ENCODE peak calls at places on chromosomes 16 and 17, in four cellular contexts. Z is heart left ventricle, A is foreskin keratinocyte, J is GM13977. G is an unnamed sample.

GRCh38 chr17:52297230-52298010 is 138.9 kb upstream of the CA10 start:
- DNase-seq in Z (no peak), A (peak), J (no peak), G (no peak)

GRCh38 chr17:78973792-78974520 is 5.8 kb downstream of the LGALS3BP start:
- DNase-seq in Z (no peak), A (no peak), J (no peak), G (no peak)

GRCh38 chr16:68233835-68234187 is 2.1 kb downstream of the ESRP2 start:
- DNase-seq in Z (no peak), A (no peak), J (no peak), G (no peak)

GRCh38 chr17:77636835-77637806 is 321.4 kb upstream of the TNRC6C start:
- DNase-seq in Z (no peak), A (peak), J (no peak), G (no peak)

GRCh38 chr17:81429353-81429774 is 34.1 kb downstream of the BAHCC1 start:
- DNase-seq in Z (peak), A (peak), J (no peak), G (no peak)

GRCh38 chr17:29800457-29800856 is 129.6 kb downstream of the SSH2 start:
- DNase-seq in Z (no peak), A (no peak), J (no peak), G (no peak)

GRCh38 chr16:89534147-89534788 is 26.1 kb downstream of the SPG7 start:
- DNase-seq in Z (no peak), A (no peak), J (no peak), G (no peak)

GRCh38 chr16:66858740-66859396 is 14.7 kb downstream of the CA7 start:
- DNase-seq in Z (peak), A (no peak), J (peak), G (no peak)

GRCh38 chr17:81832608-81833159 is 407 bp downstream of the MCRIP1 start:
- DNase-seq in Z (no peak), A (no peak), J (peak), G (no peak)

GRCh38 chr17:61221597-61222471 is 177.8 kb upstream of the TBX2 start:
- DNase-seq in Z (no peak), A (no peak), J (no peak), G (no peak)

GRCh38 chr16:11604783-11605563 is 18.3 kb upstream of the LITAF start:
- DNase-seq in Z (peak), A (no peak), J (no peak), G (no peak)

GRCh38 chr17:50584749-50585148 is 24.2 kb downstream of the CACNA1G start:
- DNase-seq in Z (no peak), A (peak), J (no peak), G (no peak)

GRCh38 chr16:89363621-89364393 is 126.6 kb downstream of the ANKRD11 start:
- DNase-seq in Z (no peak), A (peak), J (no peak), G (no peak)

GRCh38 chr16:55043499-55043898 is 112.8 kb downstream of the IRX5 start:
- DNase-seq in Z (no peak), A (no peak), J (no peak), G (no peak)

GRCh38 chr17:44331249-44331760 is 6.7 kb upstream of the SLC25A39 start:
- DNase-seq in Z (peak), A (no peak), J (peak), G (no peak)

GRCh38 chr17:39920218-39921210 is 2.1 kb upstream of the GSDMB start:
- DNase-seq in Z (no peak), A (no peak), J (peak), G (no peak)

GRCh38 chr17:37259030-37259735 is 116.6 kb upstream of the C17orf78 start:
- DNase-seq in Z (no peak), A (peak), J (no peak), G (no peak)

GRCh38 chr17:21688293-21688949 is 3.9 kb upstream of the KCNJ18 start:
- DNase-seq in Z (no peak), A (no peak), J (no peak), G (no peak)

GRCh38 chr17:1762233-1762905 is 509 bp downstream of the SERPINF1 start:
- DNase-seq in Z (peak), A (no peak), J (no peak), G (no peak)

GRCh38 chr16:17224350-17224749 is 246.4 kb downstream of the XYLT1 start:
- DNase-seq in Z (no peak), A (no peak), J (no peak), G (no peak)

GRCh38 chr16:29663020-29663828 is at the start of gene SPN:
- DNase-seq in Z (no peak), A (no peak), J (peak), G (no peak)

GRCh38 chr16:10385725-10386516 is at the start of gene ATF7IP2:
- DNase-seq in Z (peak), A (peak), J (peak), G (no peak)

GRCh38 chr17:15893333-15894024 is 51.5 kb upstream of the ADORA2B start:
- DNase-seq in Z (no peak), A (no peak), J (no peak), G (no peak)

GRCh38 chr16:17270683-17271109 is 200.1 kb downstream of the XYLT1 start:
- DNase-seq in Z (no peak), A (no peak), J (no peak), G (no peak)

GRCh38 chr17:16997514-16998429 is 25.9 kb upstream of the TNFRSF13B start:
- DNase-seq in Z (no peak), A (no peak), J (no peak), G (no peak)

GRCh38 chr16:2500937-2501750 is 12.6 kb upstream of the ATP6V0C start:
- DNase-seq in Z (peak), A (no peak), J (peak), G (peak)

GRCh38 chr16:15494231-15494630 is 59.8 kb downstream of the BMERB1 start:
- DNase-seq in Z (no peak), A (no peak), J (no peak), G (no peak)

GRCh38 chr17:43769859-43770258 is 8.9 kb downstream of the DUSP3 start:
- DNase-seq in Z (no peak), A (no peak), J (no peak), G (no peak)

GRCh38 chr17:46115687-46116086 is 77.5 kb downstream of the KANSL1 start:
- DNase-seq in Z (no peak), A (no peak), J (no peak), G (no peak)

GRCh38 chr17:41928693-41929251 is 1.6 kb upstream of the ODAD4 start:
- DNase-seq in Z (no peak), A (no peak), J (no peak), G (no peak)

DNA sequence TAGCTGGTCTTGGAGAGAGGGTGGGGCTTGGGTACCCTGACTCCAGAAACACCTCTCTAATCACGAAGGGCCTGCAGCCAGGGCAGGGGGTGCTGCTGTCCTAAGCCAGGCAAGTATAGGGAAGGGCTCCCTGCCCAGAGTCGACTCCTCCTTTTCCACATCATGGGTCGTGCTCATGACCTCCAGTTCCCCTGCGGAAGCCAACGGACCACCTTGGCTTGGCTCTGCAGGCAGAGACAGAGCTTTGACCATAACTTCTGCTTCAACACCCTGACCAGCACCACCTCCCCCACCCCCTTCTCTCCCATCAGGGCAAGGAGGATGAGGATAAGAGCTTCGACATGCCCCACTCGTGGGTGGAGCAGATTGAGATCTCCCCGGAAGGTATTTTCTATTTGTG is 14.2 kb upstream of the KATNB1 start:
- DNase-seq in Z (no peak), A (no peak), J (no peak), G (no peak)
- TF ChIP-seq CTCF in Z (no peak), A (no peak), J (no peak), G (no peak)

DNA sequence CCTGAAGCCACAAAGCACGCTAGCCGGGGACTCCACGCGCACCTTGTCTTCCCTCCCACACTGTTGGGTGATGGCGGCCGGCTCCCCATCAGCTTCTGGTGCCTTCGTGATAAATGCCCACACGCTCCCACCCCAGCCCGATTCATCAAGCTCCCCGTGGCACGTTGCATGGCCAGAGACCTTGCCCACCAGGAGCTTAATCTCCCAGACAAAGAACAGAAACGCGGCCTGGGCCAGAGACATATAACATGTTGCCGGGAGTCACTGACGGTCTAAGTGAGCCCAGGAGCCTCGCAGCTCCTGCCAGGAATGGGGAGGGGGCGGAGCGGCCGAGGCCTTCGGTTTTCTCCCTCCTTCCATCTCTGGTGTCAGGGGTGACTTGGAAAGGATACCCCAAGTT is 93.1 kb downstream of the SDK2 start:
- DNase-seq in Z (no peak), A (no peak), J (no peak), G (no peak)
- TF ChIP-seq CTCF in Z (no peak), A (no peak), J (no peak), G (no peak)

GRCh38 chr16:75491876-75492275 is 3.4 kb downstream of the CHST6 start:
- DNase-seq in Z (no peak), A (peak), J (peak), G (no peak)
- TF ChIP-seq CTCF in Z (no peak), A (peak), J (peak), G (no peak)

GRCh38 chr17:63696381-63696961 is 3.5 kb downstream of the LIMD2 start:
- DNase-seq in Z (no peak), A (no peak), J (peak), G (no peak)
- TF ChIP-seq CTCF in Z (peak), A (peak), J (peak), G (peak)

DNA sequence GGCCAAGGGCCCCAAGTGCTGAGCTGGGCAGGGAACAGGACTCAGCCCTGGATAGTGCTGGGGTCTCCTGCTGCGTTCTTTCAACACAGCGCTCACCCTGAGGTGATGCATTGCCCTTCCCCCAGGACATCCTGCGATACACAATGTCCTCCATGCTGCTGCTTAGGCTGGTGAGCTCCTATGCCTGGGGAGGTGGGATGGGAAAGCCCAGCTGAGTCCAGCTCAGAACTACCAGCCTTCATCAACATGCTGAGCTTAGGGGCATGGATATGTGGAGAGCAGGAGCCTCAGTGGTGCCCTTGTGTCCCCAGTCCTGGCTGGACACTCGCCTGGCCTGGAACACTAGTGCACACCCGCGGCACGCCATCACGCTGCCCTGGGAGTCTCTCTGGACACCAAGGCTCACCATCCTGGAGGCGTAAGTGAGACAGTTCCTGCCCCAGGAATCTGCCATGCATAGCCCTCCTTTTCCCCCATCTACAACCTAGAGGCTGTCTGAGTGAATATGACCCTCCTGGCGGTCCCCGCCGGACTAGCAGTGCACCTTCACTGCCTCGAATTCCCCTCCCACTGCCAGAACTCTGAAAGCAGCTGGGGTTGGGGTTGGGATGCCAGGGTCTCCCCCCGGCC is 710 bp downstream of the ZACN start:
- DNase-seq in Z (no peak), A (no peak), J (no peak), G (no peak)
- TF ChIP-seq CTCF in Z (no peak), A (no peak), J (no peak), G (no peak)